ENCODE peak calls at places on chromosomes 2 and 18, in five cellular contexts. One of them, this sample, is unnamed.

GRCh38 chr2:218383892-218384519 is 1.9 kb downstream of the SLC11A1 start:
- DNase-seq in activated T-helper 2 cell treated with anti-CD3 and anti-CD28 coated beads, Interferon-gamma antibody, Interleukin-2, Interleukin-4, amounts not matched to agents 10 μg/mL and 5 μg/mL and 100 μg/mL, durations not matched to agents 14 hours and 24 hours and 36 hours: no peak
- DNase-seq in NCI-H510A treated with DMSO at 0.1 percent for 48 hours: no peak
- DNase-seq in HEK293T: no peak
- DNase-seq in RPMI7951: no peak
- DNase-seq in this sample: no peak

GRCh38 chr2:235449568-235449967 is 44.3 kb upstream of the AGAP1 start:
- DNase-seq in activated T-helper 2 cell treated with anti-CD3 and anti-CD28 coated beads, Interferon-gamma antibody, Interleukin-2, Interleukin-4, amounts not matched to agents 10 μg/mL and 5 μg/mL and 100 μg/mL, durations not matched to agents 14 hours and 24 hours and 36 hours: no peak
- DNase-seq in NCI-H510A treated with DMSO at 0.1 percent for 48 hours: peak; percentile 79
- DNase-seq in HEK293T: no peak
- DNase-seq in RPMI7951: no peak
- DNase-seq in this sample: no peak

GRCh38 chr2:213098612-213099011 is 52.8 kb downstream of the IKZF2 start:
- DNase-seq in activated T-helper 2 cell treated with anti-CD3 and anti-CD28 coated beads, Interferon-gamma antibody, Interleukin-2, Interleukin-4, amounts not matched to agents 10 μg/mL and 5 μg/mL and 100 μg/mL, durations not matched to agents 14 hours and 24 hours and 36 hours: no peak
- DNase-seq in NCI-H510A treated with DMSO at 0.1 percent for 48 hours: no peak
- DNase-seq in HEK293T: no peak
- DNase-seq in RPMI7951: no peak
- DNase-seq in this sample: no peak

GRCh38 chr2:122251153-122251552 is 495.7 kb downstream of the TSN start:
- DNase-seq in activated T-helper 2 cell treated with anti-CD3 and anti-CD28 coated beads, Interferon-gamma antibody, Interleukin-2, Interleukin-4, amounts not matched to agents 10 μg/mL and 5 μg/mL and 100 μg/mL, durations not matched to agents 14 hours and 24 hours and 36 hours: no peak
- DNase-seq in NCI-H510A treated with DMSO at 0.1 percent for 48 hours: no peak
- DNase-seq in HEK293T: no peak
- DNase-seq in RPMI7951: no peak
- DNase-seq in this sample: peak; percentile 21

GRCh38 chr2:21382980-21383520 is 259.3 kb downstream of the TDRD15 start:
- DNase-seq in activated T-helper 2 cell treated with anti-CD3 and anti-CD28 coated beads, Interferon-gamma antibody, Interleukin-2, Interleukin-4, amounts not matched to agents 10 μg/mL and 5 μg/mL and 100 μg/mL, durations not matched to agents 14 hours and 24 hours and 36 hours: no peak
- DNase-seq in NCI-H510A treated with DMSO at 0.1 percent for 48 hours: no peak
- DNase-seq in HEK293T: no peak
- DNase-seq in RPMI7951: peak; percentile 20
- DNase-seq in this sample: no peak

GRCh38 chr2:75476778-75477177 is 84.0 kb downstream of the EVA1A start:
- DNase-seq in activated T-helper 2 cell treated with anti-CD3 and anti-CD28 coated beads, Interferon-gamma antibody, Interleukin-2, Interleukin-4, amounts not matched to agents 10 μg/mL and 5 μg/mL and 100 μg/mL, durations not matched to agents 14 hours and 24 hours and 36 hours: no peak
- DNase-seq in NCI-H510A treated with DMSO at 0.1 percent for 48 hours: no peak
- DNase-seq in HEK293T: no peak
- DNase-seq in RPMI7951: peak; percentile 88
- DNase-seq in this sample: no peak

GRCh38 chr2:37469126-37469525 is 124.7 kb downstream of the QPCT start:
- DNase-seq in activated T-helper 2 cell treated with anti-CD3 and anti-CD28 coated beads, Interferon-gamma antibody, Interleukin-2, Interleukin-4, amounts not matched to agents 10 μg/mL and 5 μg/mL and 100 μg/mL, durations not matched to agents 14 hours and 24 hours and 36 hours: no peak
- DNase-seq in NCI-H510A treated with DMSO at 0.1 percent for 48 hours: no peak
- DNase-seq in HEK293T: no peak
- DNase-seq in RPMI7951: no peak
- DNase-seq in this sample: no peak

GRCh38 chr2:241036964-241037421 is 38.6 kb downstream of the SNED1 start:
- DNase-seq in activated T-helper 2 cell treated with anti-CD3 and anti-CD28 coated beads, Interferon-gamma antibody, Interleukin-2, Interleukin-4, amounts not matched to agents 10 μg/mL and 5 μg/mL and 100 μg/mL, durations not matched to agents 14 hours and 24 hours and 36 hours: no peak
- DNase-seq in NCI-H510A treated with DMSO at 0.1 percent for 48 hours: peak; percentile 20
- DNase-seq in HEK293T: no peak
- DNase-seq in RPMI7951: no peak
- DNase-seq in this sample: peak; percentile 77

GRCh38 chr18:36769172-36769571 is 59.6 kb downstream of the TPGS2 start:
- DNase-seq in activated T-helper 2 cell treated with anti-CD3 and anti-CD28 coated beads, Interferon-gamma antibody, Interleukin-2, Interleukin-4, amounts not matched to agents 10 μg/mL and 5 μg/mL and 100 μg/mL, durations not matched to agents 14 hours and 24 hours and 36 hours: no peak
- DNase-seq in NCI-H510A treated with DMSO at 0.1 percent for 48 hours: no peak
- DNase-seq in HEK293T: no peak
- DNase-seq in RPMI7951: peak; percentile 67
- DNase-seq in this sample: peak; percentile 80

This sample was measured in esophagus muscularis mucosa.